ENCODE peak calls at places on chromosome 9, in six cellular contexts. O is AG04449, H is RWPE2, R is thyroid gland, W is progenitor cell of endocrine pancreas, P is H1. S is an unnamed sample.

GRCh38 chr9:71885467-71885866 is 25.5 kb downstream of the ABHD17B start:
- DNase-seq in P (no peak), R (no peak), O (no peak), H (no peak), W (no peak), S (no peak)

GRCh38 chr9:69945671-69946141 is 97.9 kb upstream of the MAMDC2 start:
- DNase-seq in W (no peak), H (no peak), O (no peak), R (no peak), P (no peak), S (no peak)

GRCh38 chr9:70746760-70747159 is 332.3 kb upstream of the KLF9 start:
- DNase-seq in O (no peak), P (no peak), W (no peak), R (no peak), H (no peak), S (no peak)

GRCh38 chr9:124478014-124478753 is 27.9 kb downstream of the ADGRD2 start:
- DNase-seq in R (no peak), P (no peak), W (no peak), H (no peak), O (no peak), S (no peak)

GRCh38 chr9:137000177-137000930 is 4.0 kb upstream of the CLIC3 start:
- DNase-seq in W (no peak), R (no peak), P (no peak), O (peak; percentile 42), H (no peak), S (no peak)

GRCh38 chr9:125468646-125469045 is 207.0 kb downstream of the GAPVD1 start:
- DNase-seq in O (no peak), H (no peak), R (no peak), W (no peak), P (no peak), S (no peak)

GRCh38 chr9:115992834-115993233 is 160.8 kb upstream of the PAPPA start:
- DNase-seq in O (no peak), H (no peak), P (no peak), R (no peak), W (no peak), S (no peak)

GRCh38 chr9:100350188-100350587 is 2.6 kb downstream of the TEX10 start:
- DNase-seq in O (no peak), H (no peak), W (no peak), P (no peak), R (no peak), S (no peak)

GRCh38 chr9:134287591-134288518 is 38.4 kb upstream of the RXRA start:
- DNase-seq in O (no peak), W (no peak), H (no peak), R (no peak), P (no peak), S (peak; percentile 68)

GRCh38 chr9:18632624-18633407 is 158.9 kb downstream of the ADAMTSL1 start:
- DNase-seq in P (no peak), H (no peak), O (peak; percentile 69), W (no peak), R (no peak), S (no peak)

GRCh38 chr9:112174965-112175795 is at the start of gene SUSD1:
- DNase-seq in H (no peak), P (no peak), O (no peak), W (peak; percentile 42), R (peak; percentile 27), S (no peak)

GRCh38 chr9:37575921-37576721 is at the start of gene FBXO10:
- DNase-seq in W (peak; percentile 60), H (peak; percentile 67), R (peak; percentile 72), P (peak; percentile 34), O (no peak), S (peak; percentile 92)

GRCh38 chr9:3526903-3527652 is 1.3 kb upstream of the RFX3 start:
- DNase-seq in R (peak; percentile 12), P (no peak), W (no peak), H (no peak), O (no peak), S (no peak)

GRCh38 chr9:136622538-136622948 is 40.2 kb upstream of the EGFL7 start:
- DNase-seq in H (no peak), R (no peak), W (no peak), O (no peak), P (no peak), S (no peak)

GRCh38 chr9:38141751-38142150 is 72.7 kb upstream of the SHB start:
- DNase-seq in R (no peak), H (no peak), W (no peak), P (no peak), O (peak; percentile 40), S (no peak)

GRCh38 chr9:135000647-135001245 is 83.0 kb upstream of the FCN1 start:
- DNase-seq in R (no peak), O (no peak), W (no peak), P (no peak), H (no peak), S (no peak)

GRCh38 chr9:124008307-124008854 is 3.2 kb upstream of the LHX2 start:
- DNase-seq in W (no peak), O (no peak), H (no peak), R (no peak), P (no peak), S (peak; percentile 60)

GRCh38 chr9:104864675-104865104 is 63.3 kb downstream of the ABCA1 start:
- DNase-seq in H (no peak), W (no peak), R (no peak), O (no peak), P (no peak), S (no peak)

GRCh38 chr9:128694344-128694743 is 5.3 kb downstream of the SET start:
- DNase-seq in H (no peak), P (no peak), R (no peak), W (no peak), O (no peak), S (no peak)

GRCh38 chr9:132878695-132879064 is at the start of gene SPACA9:
- DNase-seq in P (no peak), R (peak; percentile 89), W (peak; percentile 33), H (peak; percentile 63), O (no peak), S (no peak)

GRCh38 chr9:18768951-18769622 is 263.9 kb downstream of the SAXO1 start:
- DNase-seq in W (no peak), H (no peak), O (no peak), R (no peak), P (no peak), S (no peak)

GRCh38 chr9:119802621-119803020 is 433.4 kb upstream of the BRINP1 start:
- DNase-seq in R (peak; percentile 49), H (no peak), P (no peak), O (no peak), W (no peak), S (no peak)

GRCh38 chr9:68685213-68685612 is 19.8 kb upstream of the PIP5K1B start:
- DNase-seq in H (no peak), O (no peak), P (no peak), R (no peak), W (no peak), S (no peak)

GRCh38 chr9:68683433-68683832 is 21.6 kb upstream of the PIP5K1B start:
- DNase-seq in R (no peak), W (no peak), H (no peak), O (no peak), P (no peak), S (no peak)

GRCh38 chr9:68690088-68690487 is 15.0 kb upstream of the PIP5K1B start:
- DNase-seq in P (no peak), H (no peak), O (no peak), R (peak; percentile 80), W (no peak), S (no peak)

GRCh38 chr9:68685770-68686169 is 19.3 kb upstream of the PIP5K1B start:
- DNase-seq in O (no peak), H (no peak), R (no peak), W (no peak), P (no peak), S (no peak)
- TF ChIP-seq CTCF in O (no peak), H (no peak), R (no peak), W (peak; percentile 37), P (peak; percentile 74), S (no peak)

DNA sequence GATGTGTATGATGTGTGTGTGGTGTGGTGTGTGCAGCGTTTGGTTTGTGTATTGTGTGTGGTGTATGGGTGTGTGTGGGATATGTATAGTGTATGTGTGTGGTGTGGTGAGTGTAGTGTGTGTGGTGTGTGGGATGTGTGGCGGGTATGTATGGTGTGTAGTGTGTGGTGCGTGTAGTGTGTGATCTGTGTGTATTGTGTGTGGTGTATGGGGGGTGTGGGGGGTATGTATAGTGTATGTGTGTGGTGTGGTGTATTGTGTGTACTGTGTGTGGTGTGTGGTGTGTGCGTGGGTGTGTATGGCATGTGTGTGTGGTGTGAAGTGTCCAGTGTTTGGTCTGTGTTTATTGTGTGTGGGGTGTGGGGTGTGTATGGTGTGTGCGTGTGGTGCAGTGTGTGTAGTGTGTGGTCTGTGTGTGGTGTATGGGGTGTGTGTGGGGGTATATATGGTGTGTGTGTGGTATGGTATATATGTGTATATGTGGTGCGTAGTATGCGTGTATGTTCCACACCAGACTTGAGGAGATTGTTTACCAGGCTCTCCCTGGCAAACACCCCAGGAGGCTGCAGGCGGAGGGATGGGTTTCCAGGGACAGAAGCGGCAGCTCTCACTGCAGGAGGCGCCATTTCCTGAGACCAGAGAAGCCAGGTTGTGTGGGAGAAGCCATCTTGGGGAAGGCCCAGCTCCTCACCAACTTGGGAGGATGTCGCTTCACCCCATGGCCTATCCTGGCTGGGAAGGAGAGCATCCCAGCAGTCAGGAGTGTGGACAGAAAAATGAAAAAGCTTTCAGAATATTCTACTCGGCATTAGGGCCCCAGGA is 138.1 kb downstream of the NXNL2 start:
- DNase-seq in R (no peak), P (no peak), H (no peak), O (no peak), W (no peak), S (no peak)
- TF ChIP-seq CTCF in R (no peak), P (peak; percentile 10), H (no peak), O (no peak), W (no peak), S (no peak)

GRCh38 chr9:1922026-1922425 is 93.1 kb upstream of the SMARCA2 start:
- DNase-seq in W (no peak), O (no peak), R (no peak), P (no peak), H (no peak), S (no peak)
- TF ChIP-seq CTCF in W (no peak), O (no peak), R (no peak), P (peak; percentile 48), H (no peak), S (no peak)

GRCh38 chr9:94622087-94622486 is 17.2 kb downstream of the FBP1 start:
- DNase-seq in O (no peak), R (no peak), P (no peak), W (no peak), H (no peak), S (no peak)

GRCh38 chr9:94627287-94627686 is 12.0 kb downstream of the FBP1 start:
- DNase-seq in W (no peak), H (no peak), P (no peak), R (no peak), O (no peak), S (no peak)

GRCh38 chr9:94624621-94625020 is 14.7 kb downstream of the FBP1 start:
- DNase-seq in O (no peak), W (no peak), P (no peak), H (no peak), R (no peak), S (no peak)

GRCh38 chr9:94625835-94626234 is 13.5 kb downstream of the FBP1 start:
- DNase-seq in W (no peak), R (no peak), H (no peak), O (no peak), P (no peak), S (no peak)

GRCh38 chr9:94623253-94623652 is 16.1 kb downstream of the FBP1 start:
- DNase-seq in P (no peak), H (no peak), W (peak; percentile 26), O (no peak), R (peak; percentile 23), S (no peak)
- TF ChIP-seq CTCF in P (peak; percentile 77), H (peak; percentile 17), W (peak; percentile 55), O (peak; percentile 43), R (no peak), S (peak; percentile 59)